ENCODE peak calls at places on chromosomes 4 and X, in ten cellular contexts. A is A549, O is stomach, M is lower leg skin, J is tibial nerve, N is endothelial cell of umbilical vein, I is IMR-90, S is Peyer's patch, B is NB4, R is HCT116. T is an unnamed sample.

GRCh38 chr4:55396305-55397023 is 707 bp downstream of the TMEM165 start:
- DNase-seq in A (no peak), N (peak), J (peak), I (peak), S (peak), O (peak), B (peak), R (no peak), M (peak), T (no peak)

GRCh38 chr4:138609943-138610350 is 367.8 kb upstream of the SLC7A11 start:
- DNase-seq in A (no peak), R (no peak), S (no peak), B (no peak), M (no peak), J (no peak), O (no peak), I (peak), N (no peak), T (peak)

GRCh38 chr4:186770446-186771175 is 47.0 kb upstream of the FAT1 start:
- DNase-seq in M (no peak), N (no peak), I (peak), A (no peak), O (no peak), R (no peak), B (no peak), S (no peak), J (no peak), T (peak)

GRCh38 chrX:141314441-141314840 is 72.1 kb upstream of the SPANXC start:
- DNase-seq in A (no peak), B (no peak), N (peak), O (no peak), M (no peak), R (no peak), S (no peak), I (peak), J (no peak), T (no peak)

GRCh38 chrX:69130448-69130847 is 34.8 kb downstream of the PJA1 start:
- DNase-seq in S (no peak), N (no peak), M (no peak), B (no peak), R (no peak), O (no peak), A (no peak), J (no peak), I (no peak), T (no peak)

GRCh38 chr4:88177981-88178632 is 19.7 kb upstream of the ABCG2 start:
- DNase-seq in B (peak), M (peak), N (peak), A (peak), I (peak), J (peak), S (no peak), R (peak), O (no peak), T (peak)

GRCh38 chr4:170589597-170590191 is 499.9 kb upstream of the AADAT start:
- DNase-seq in R (peak), M (no peak), J (no peak), N (no peak), B (peak), S (no peak), I (no peak), A (peak), O (no peak), T (no peak)

GRCh38 chr4:65670331-65671031 is at the start of gene EPHA5:
- DNase-seq in J (peak), A (peak), N (peak), B (no peak), R (no peak), O (peak), I (peak), S (peak), M (peak), T (peak)

GRCh38 chr4:17613761-17614415 is 553 bp upstream of the MED28 start:
- DNase-seq in R (no peak), J (no peak), S (peak), O (no peak), A (no peak), M (no peak), N (no peak), B (peak), I (peak), T (peak)

GRCh38 chrX:1248381-1249061 is 20.1 kb upstream of the CSF2RA start:
- DNase-seq in B (peak), I (no peak), O (no peak), A (peak), R (no peak), N (no peak), J (no peak), S (no peak), M (no peak), T (no peak)

GRCh38 chr4:336099-336892 is 1.3 kb upstream of the ZNF141 start:
- DNase-seq in M (peak), S (peak), N (no peak), B (no peak), R (no peak), I (no peak), O (no peak), J (peak), A (no peak), T (no peak)

GRCh38 chr4:102787944-102788343 is 27.2 kb upstream of the MANBA start:
- DNase-seq in S (no peak), R (no peak), I (no peak), J (no peak), B (no peak), O (no peak), A (no peak), M (no peak), N (no peak), T (no peak)

GRCh38 chr4:102794999-102795398 is 32.4 kb downstream of the UBE2D3 start:
- DNase-seq in N (no peak), R (no peak), S (no peak), M (no peak), B (no peak), A (no peak), O (no peak), I (no peak), J (no peak), T (no peak)

GRCh38 chr4:102791318-102791835 is 30.6 kb upstream of the MANBA start:
- DNase-seq in J (no peak), S (no peak), R (no peak), A (no peak), O (no peak), I (no peak), N (no peak), B (no peak), M (no peak), T (no peak)

GRCh38 chr4:102789317-102789717 is 28.5 kb upstream of the MANBA start:
- DNase-seq in M (no peak), J (no peak), R (no peak), O (no peak), B (peak), I (peak), A (peak), S (no peak), N (peak), T (no peak)

DNA sequence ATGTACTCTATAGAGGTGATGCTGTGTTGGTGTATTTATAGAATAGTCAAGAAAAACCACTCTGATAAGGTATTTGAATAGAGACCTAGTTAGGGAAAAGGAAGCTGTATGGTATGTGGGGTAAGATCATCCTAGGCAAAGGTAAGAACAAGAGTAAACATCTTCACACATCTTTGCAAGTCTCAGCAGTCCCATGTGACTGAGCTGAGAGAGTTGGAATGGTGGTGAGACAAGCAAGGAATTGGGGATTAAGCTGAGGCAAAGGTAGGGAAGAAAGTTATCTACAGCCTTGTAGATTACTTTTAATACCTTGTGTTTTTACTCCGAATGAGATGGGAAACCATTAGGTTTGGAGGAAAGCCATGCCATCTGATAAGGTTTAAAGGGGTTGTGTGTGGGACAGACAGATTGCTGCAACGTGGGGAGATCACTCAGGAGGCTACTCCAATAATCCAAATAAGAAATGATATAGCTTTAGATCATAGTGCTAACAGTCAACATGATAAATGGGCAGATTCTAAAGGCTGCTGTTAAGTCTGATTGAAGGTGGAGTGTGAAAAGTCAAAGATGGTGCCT is 31.7 kb upstream of the MANBA start:
- DNase-seq in M (no peak), A (no peak), N (no peak), I (no peak), B (no peak), O (no peak), S (no peak), J (no peak), R (no peak), T (no peak)
- TF ChIP-seq POLR2A in M (no peak), A (no peak), N (no peak), I (peak), B (no peak), O (no peak), S (no peak), J (no peak), R (no peak), T (no peak)

GRCh38 chr4:57109847-57110634 is at the start of gene IGFBP7:
- DNase-seq in S (peak), B (peak), A (no peak), I (no peak), J (no peak), M (no peak), N (peak), O (peak), R (no peak), T (peak)
- TF ChIP-seq POLR2A in S (no peak), B (peak), A (peak), I (peak), J (peak), M (no peak), N (peak), O (no peak), R (no peak), T (peak)

GRCh38 chr4:155707251-155707650 is 40.6 kb downstream of the GUCY1A1 start:
- DNase-seq in S (no peak), B (no peak), O (no peak), R (no peak), A (no peak), J (no peak), I (no peak), M (no peak), N (no peak), T (no peak)
- TF ChIP-seq POLR2A in S (no peak), B (no peak), O (no peak), R (no peak), A (no peak), J (no peak), I (no peak), M (no peak), N (no peak), T (no peak)

DNA sequence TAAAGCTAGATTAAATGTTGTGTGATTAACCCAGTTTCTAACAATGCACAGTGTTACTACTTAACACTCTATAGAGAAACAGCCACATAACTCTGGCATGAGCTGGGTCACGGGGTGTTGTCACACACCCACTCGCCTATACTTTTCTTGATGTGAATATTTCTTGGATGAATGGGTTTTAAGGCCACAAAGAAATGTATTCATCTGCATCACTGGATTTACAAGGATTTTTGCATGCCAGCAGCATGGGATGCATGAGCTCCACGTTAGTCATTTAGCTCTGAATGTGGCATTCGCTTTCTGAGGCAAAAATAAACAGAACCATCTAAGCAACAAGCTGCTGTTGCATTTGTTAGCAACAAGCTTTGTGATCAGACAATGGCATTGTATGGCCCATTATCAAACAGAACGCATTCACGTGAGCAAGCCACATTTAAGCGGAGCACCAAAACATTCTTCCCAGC is 89.7 kb downstream of the LRP2BP start:
- DNase-seq in M (no peak), N (peak), J (no peak), B (no peak), I (peak), S (no peak), O (no peak), A (peak), R (peak), T (peak)
- TF ChIP-seq POLR2A in M (no peak), N (no peak), J (no peak), B (no peak), I (no peak), S (no peak), O (no peak), A (no peak), R (no peak), T (no peak)

GRCh38 chrX:139640259-139640658 is 67.7 kb downstream of the MCF2 start:
- DNase-seq in O (no peak), B (no peak), M (no peak), J (no peak), A (no peak), I (no peak), S (no peak), N (no peak), R (no peak), T (no peak)
- TF ChIP-seq POLR2A in O (no peak), B (no peak), M (no peak), J (no peak), A (no peak), I (no peak), S (no peak), N (no peak), R (no peak), T (no peak)

GRCh38 chr4:5708829-5709680 is 696 bp upstream of the EVC2 start:
- DNase-seq in O (no peak), J (no peak), M (no peak), N (no peak), R (no peak), I (no peak), A (no peak), S (no peak), B (no peak), T (no peak)

GRCh38 chr4:5706486-5707290 is 1.7 kb downstream of the EVC2 start:
- DNase-seq in S (no peak), R (no peak), A (peak), I (no peak), O (no peak), N (no peak), M (no peak), J (no peak), B (peak), T (no peak)

GRCh38 chr4:5707366-5708133 is 809 bp downstream of the EVC2 start:
- DNase-seq in I (no peak), B (no peak), N (peak), O (no peak), A (no peak), J (no peak), S (no peak), R (no peak), M (no peak), T (no peak)

GRCh38 chr4:5710065-5710961 is 688 bp upstream of the EVC start:
- DNase-seq in A (peak), O (no peak), B (no peak), N (peak), I (peak), J (no peak), M (no peak), R (no peak), S (no peak), T (peak)

GRCh38 chr4:5708171-5708828 is at the start of gene EVC2:
- DNase-seq in R (no peak), A (peak), S (peak), J (peak), O (peak), N (peak), I (peak), B (no peak), M (no peak), T (no peak)
- TF ChIP-seq POLR2A in R (no peak), A (peak), S (no peak), J (no peak), O (no peak), N (peak), I (peak), B (no peak), M (no peak), T (no peak)

GRCh38 chr4:8188743-8189550 is 10.1 kb upstream of the SH3TC1 start:
- DNase-seq in I (no peak), N (no peak), R (no peak), B (no peak), A (no peak), J (no peak), M (peak), S (no peak), O (peak), T (no peak)
- TF ChIP-seq POLR2A in I (no peak), N (no peak), R (no peak), B (no peak), A (no peak), J (no peak), M (no peak), S (no peak), O (no peak), T (no peak)

GRCh38 chrX:74449937-74450330 is 28.6 kb downstream of the SLC16A2 start:
- DNase-seq in S (no peak), O (no peak), B (no peak), A (peak), I (peak), M (no peak), N (no peak), J (no peak), R (no peak), T (peak)

GRCh38 chrX:74450803-74451449 is 29.6 kb downstream of the SLC16A2 start:
- DNase-seq in A (peak), N (no peak), R (peak), O (no peak), S (no peak), J (peak), I (peak), M (no peak), B (peak), T (peak)

GRCh38 chrX:74453178-74453577 is 31.9 kb downstream of the SLC16A2 start:
- DNase-seq in S (no peak), O (no peak), N (no peak), R (no peak), B (no peak), M (no peak), A (no peak), I (no peak), J (no peak), T (no peak)

GRCh38 chrX:74451450-74452198 is 30.3 kb downstream of the SLC16A2 start:
- DNase-seq in R (no peak), B (no peak), M (no peak), N (no peak), O (no peak), S (no peak), A (no peak), J (no peak), I (no peak), T (no peak)

GRCh38 chrX:74452199-74452481 is 30.8 kb downstream of the SLC16A2 start:
- DNase-seq in S (no peak), N (no peak), J (no peak), R (no peak), O (no peak), A (no peak), I (no peak), B (no peak), M (no peak), T (no peak)
- TF ChIP-seq POLR2A in S (no peak), N (no peak), J (no peak), R (no peak), O (no peak), A (no peak), I (no peak), B (no peak), M (no peak), T (no peak)

GRCh38 chrX:71105638-71106037 is 902 bp downstream of the CXorf65 start:
- DNase-seq in B (no peak), R (no peak), I (no peak), J (no peak), S (no peak), N (no peak), O (no peak), A (no peak), M (no peak), T (no peak)

GRCh38 chrX:71102292-71102691 is 4.2 kb downstream of the CXorf65 start:
- DNase-seq in M (no peak), A (no peak), O (no peak), B (no peak), J (no peak), R (no peak), I (no peak), S (no peak), N (no peak), T (no peak)

GRCh38 chrX:71106427-71106826 is at the start of gene CXorf65:
- DNase-seq in A (no peak), J (no peak), I (no peak), M (no peak), N (no peak), R (no peak), B (peak), O (no peak), S (no peak), T (no peak)

GRCh38 chrX:71100581-71101505 is 5.2 kb downstream of the FOXO4 start:
- DNase-seq in S (no peak), I (no peak), R (no peak), B (no peak), N (no peak), J (no peak), M (no peak), O (no peak), A (no peak), T (no peak)

GRCh38 chrX:71103110-71103983 is 3.2 kb downstream of the CXorf65 start:
- DNase-seq in B (peak), I (no peak), M (no peak), N (no peak), O (peak), R (no peak), J (no peak), S (no peak), A (no peak), T (no peak)
- TF ChIP-seq POLR2A in B (peak), I (no peak), M (no peak), N (no peak), O (no peak), R (no peak), J (no peak), S (no peak), A (no peak), T (no peak)

DNA sequence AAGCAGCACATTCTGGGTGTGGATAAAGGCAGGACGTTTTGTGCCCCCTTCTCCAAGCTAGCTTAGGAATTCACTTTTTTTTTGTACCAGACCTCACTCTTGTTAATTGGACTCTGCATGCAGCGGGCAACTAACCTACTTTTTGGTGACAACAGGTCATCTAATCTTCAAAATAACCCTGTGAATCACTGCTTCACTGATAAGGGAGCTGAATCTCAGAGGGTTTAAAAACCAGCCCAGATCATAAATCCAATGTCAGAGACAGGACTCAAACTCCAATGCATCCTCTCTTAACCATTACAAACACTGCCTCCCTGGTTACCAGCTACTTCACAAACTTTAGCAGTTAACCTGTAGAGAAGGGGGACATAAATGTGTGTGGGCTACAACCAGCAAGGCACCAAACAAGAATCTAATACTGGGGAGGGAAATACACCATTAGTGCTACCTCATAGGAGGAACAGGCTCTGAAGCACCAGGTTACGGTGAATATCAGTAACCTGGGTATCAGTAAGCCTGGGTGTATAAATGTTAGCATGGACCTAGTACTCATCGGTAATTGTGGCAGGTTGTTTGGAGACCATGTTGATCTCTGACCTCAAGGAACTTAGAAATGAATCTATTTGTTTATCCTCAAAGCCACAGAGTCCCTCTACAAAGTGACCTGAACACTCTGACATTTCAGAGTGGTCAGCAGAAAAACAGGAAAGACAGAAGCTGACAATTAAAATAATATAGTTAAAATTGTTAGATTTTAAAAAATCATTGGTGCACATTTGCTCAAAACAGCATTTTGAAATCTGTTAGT is 2.6 kb downstream of the TIFA start:
- DNase-seq in M (no peak), J (no peak), O (no peak), B (no peak), N (no peak), I (no peak), R (no peak), A (no peak), S (no peak), T (no peak)
- TF ChIP-seq POLR2A in M (no peak), J (no peak), O (no peak), B (no peak), N (no peak), I (no peak), R (no peak), A (no peak), S (no peak), T (no peak)

T was measured in H54.